ENCODE peak calls at places on chromosomes 13 and 19, in six cellular contexts. H, D, C, T, L and P are unnamed samples.

GRCh38 chr13:24165746-24166145 is 5.2 kb downstream of the SPATA13 start:
- DNase-seq in H (no peak), D (no peak), C (no peak), T (no peak), L (peak; percentile 71), P (no peak)

GRCh38 chr13:21364357-21364756 is 94.7 kb downstream of the ZDHHC20 start:
- DNase-seq in H (no peak), D (no peak), C (no peak), T (no peak), L (no peak), P (no peak)

GRCh38 chr13:100530645-100531044 is 57.9 kb downstream of the GGACT start:
- DNase-seq in H (peak; percentile 36), D (no peak), C (peak; percentile 67), T (no peak), L (no peak), P (no peak)

GRCh38 chr19:4578552-4579248 is 19.2 kb upstream of the SEMA6B start:
- DNase-seq in H (no peak), D (no peak), C (no peak), T (no peak), L (no peak), P (no peak)

GRCh38 chr13:25109341-25109740 is 13.4 kb downstream of the PABPC3 start:
- DNase-seq in H (no peak), D (no peak), C (no peak), T (no peak), L (no peak), P (no peak)

GRCh38 chr19:16359964-16360363 is 35.3 kb downstream of the KLF2 start:
- DNase-seq in H (no peak), D (no peak), C (no peak), T (no peak), L (no peak), P (no peak)

GRCh38 chr13:112441226-112441625 is 65.1 kb downstream of the SPACA7 start:
- DNase-seq in H (no peak), D (no peak), C (peak; percentile 56), T (no peak), L (no peak), P (no peak)

GRCh38 chr13:97881556-97881955 is 71.9 kb upstream of the IPO5 start:
- DNase-seq in H (no peak), D (no peak), C (no peak), T (no peak), L (no peak), P (no peak)

GRCh38 chr19:31099470-31100190 is 249.6 kb downstream of the TSHZ3 start:
- DNase-seq in H (no peak), D (no peak), C (no peak), T (no peak), L (no peak), P (no peak)

GRCh38 chr13:25766576-25766975 is 285.2 kb downstream of the SHISA2 start:
- DNase-seq in H (no peak), D (no peak), C (no peak), T (no peak), L (no peak), P (no peak)

GRCh38 chr13:83221813-83222241 is 660.4 kb downstream of the SLITRK1 start:
- DNase-seq in H (no peak), D (no peak), C (no peak), T (no peak), L (peak; percentile 72), P (no peak)

GRCh38 chr19:23957660-23958281 is 43.1 kb downstream of the ZNF726 start:
- DNase-seq in H (no peak), D (no peak), C (no peak), T (no peak), L (peak; percentile 86), P (no peak)

GRCh38 chr13:24203726-24204295 is 43.3 kb downstream of the SPATA13 start:
- DNase-seq in H (no peak), D (no peak), C (no peak), T (no peak), L (no peak), P (no peak)

GRCh38 chr13:80755925-80756324 is 415.0 kb upstream of the SPRY2 start:
- DNase-seq in H (no peak), D (no peak), C (no peak), T (no peak), L (no peak), P (no peak)

GRCh38 chr19:58406818-58407657 is 1.4 kb upstream of the ZNF584 start:
- DNase-seq in H (no peak), D (no peak), C (peak; percentile 35), T (no peak), L (no peak), P (no peak)

GRCh38 chr19:18203408-18203862 is 407 bp downstream of the RAB3A start:
- DNase-seq in H (peak; percentile 53), D (peak; percentile 69), C (no peak), T (peak; percentile 46), L (no peak), P (no peak)

GRCh38 chr19:48512504-48513288 is 1.1 kb upstream of the LMTK3 start:
- DNase-seq in H (no peak), D (no peak), C (no peak), T (no peak), L (no peak), P (no peak)

GRCh38 chr13:98334620-98335205 is 157.6 kb upstream of the RNF113B start:
- DNase-seq in H (no peak), D (no peak), C (no peak), T (no peak), L (no peak), P (no peak)

GRCh38 chr19:8085606-8086464 is 33.3 kb downstream of the CCL25 start:
- DNase-seq in H (no peak), D (no peak), C (no peak), T (no peak), L (no peak), P (no peak)

GRCh38 chr13:107329991-107330390 is 762.1 kb upstream of the ARGLU1 start:
- DNase-seq in H (no peak), D (no peak), C (no peak), T (no peak), L (no peak), P (no peak)

GRCh38 chr13:111865046-111865445 is 201.9 kb upstream of the SOX1 start:
- DNase-seq in H (no peak), D (no peak), C (no peak), T (no peak), L (no peak), P (no peak)

GRCh38 chr19:42658148-42658547 is 63.4 kb upstream of the CEACAM8 start:
- DNase-seq in H (no peak), D (no peak), C (no peak), T (no peak), L (no peak), P (no peak)

GRCh38 chr19:45340232-45340898 is at the start of gene KLC3:
- DNase-seq in H (no peak), D (no peak), C (no peak), T (peak; percentile 29), L (no peak), P (no peak)

GRCh38 chr19:34766386-34766785 is 6.6 kb downstream of the ZNF599 start:
- DNase-seq in H (no peak), D (no peak), C (no peak), T (no peak), L (no peak), P (no peak)

GRCh38 chr19:18897108-18898029 is 1.4 kb upstream of the CERS1 start:
- DNase-seq in H (no peak), D (no peak), C (no peak), T (no peak), L (no peak), P (no peak)

GRCh38 chr19:47521473-47522180 is 6.8 kb upstream of the NAPA start:
- DNase-seq in H (no peak), D (peak; percentile 24), C (no peak), T (no peak), L (no peak), P (no peak)

GRCh38 chr13:35549481-35549880 is 73.0 kb upstream of the MAB21L1 start:
- DNase-seq in H (no peak), D (no peak), C (no peak), T (no peak), L (peak; percentile 9), P (no peak)

GRCh38 chr19:53076984-53077383 is 26.2 kb downstream of the ZNF160 start:
- DNase-seq in H (peak; percentile 33), D (peak; percentile 67), C (peak; percentile 64), T (no peak), L (no peak), P (no peak)
- TF ChIP-seq CTCF in H (peak; percentile 52), D (peak; percentile 84), C (peak; percentile 17), T (peak; percentile 35), L (peak; percentile 45), P (peak; percentile 67)

GRCh38 chr13:52195052-52195837 is 35.8 kb upstream of the NEK3 start:
- DNase-seq in H (peak; percentile 82), D (peak; percentile 88), C (peak; percentile 94), T (peak; percentile 75), L (peak; percentile 30), P (peak; percentile 67)
- TF ChIP-seq CTCF in H (no peak), D (no peak), C (no peak), T (no peak), L (peak; percentile 28), P (no peak)

GRCh38 chr19:11226716-11227166 is 12.7 kb upstream of the ANGPTL8 start:
- DNase-seq in H (no peak), D (no peak), C (no peak), T (no peak), L (no peak), P (no peak)

GRCh38 chr19:11225815-11226214 is 13.6 kb upstream of the ANGPTL8 start:
- DNase-seq in H (no peak), D (no peak), C (no peak), T (no peak), L (no peak), P (no peak)

GRCh38 chr19:11224429-11224828 is 15.0 kb upstream of the ANGPTL8 start:
- DNase-seq in H (no peak), D (no peak), C (no peak), T (no peak), L (no peak), P (no peak)

GRCh38 chr19:11225172-11225571 is 14.2 kb upstream of the ANGPTL8 start:
- DNase-seq in H (no peak), D (no peak), C (no peak), T (no peak), L (no peak), P (no peak)

GRCh38 chr19:11227201-11227886 is 12.1 kb upstream of the ANGPTL8 start:
- DNase-seq in H (no peak), D (no peak), C (no peak), T (no peak), L (no peak), P (no peak)
- TF ChIP-seq CTCF in H (no peak), D (no peak), C (no peak), T (no peak), L (peak; percentile 23), P (no peak)

DNA sequence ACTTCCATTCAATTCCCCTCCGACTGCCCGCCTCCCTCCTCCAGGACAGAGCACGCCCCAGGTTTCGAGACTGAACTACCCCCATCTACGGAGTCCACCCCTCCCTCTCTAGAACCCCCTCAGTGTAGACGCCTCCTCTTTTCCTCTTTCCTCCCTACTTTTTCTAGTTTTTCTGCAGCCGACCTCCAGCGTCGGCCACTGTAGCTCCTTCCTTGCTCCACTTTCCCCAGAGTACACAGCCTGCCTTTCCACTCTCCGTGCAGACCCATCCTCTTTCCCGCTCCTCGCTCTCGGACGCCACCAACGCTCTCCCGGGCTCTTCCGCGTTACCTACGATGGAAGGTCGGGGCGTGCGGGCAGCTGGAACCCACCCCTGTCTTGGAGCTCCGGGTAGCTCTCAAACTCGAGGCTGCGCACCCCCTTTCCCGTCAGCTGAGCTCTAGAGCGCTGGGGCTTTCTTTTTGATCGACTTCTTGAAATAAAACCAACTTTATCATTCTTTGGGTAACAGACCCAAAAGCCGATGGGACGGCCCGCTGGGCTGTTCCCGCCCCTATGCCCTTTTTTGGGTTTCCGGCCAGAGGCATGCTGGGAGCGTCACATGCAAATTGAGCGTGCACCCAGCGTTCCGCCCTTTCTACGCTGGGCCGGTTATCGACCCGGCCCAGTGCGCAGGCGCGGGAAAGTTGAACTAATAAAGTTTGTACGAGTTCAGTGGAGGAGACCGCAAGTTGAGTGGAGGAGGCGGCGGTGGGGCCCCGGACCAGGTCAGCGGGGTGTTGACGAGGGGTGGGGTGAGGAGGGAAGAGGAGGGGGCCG is at the start of the genes BCL2L12 and IRF3:
- DNase-seq in H (peak; percentile 98), D (peak; percentile 99), C (peak; percentile 99), T (peak; percentile 99), L (peak; percentile 79), P (peak; percentile 98)
- TF ChIP-seq CTCF in H (peak; percentile 2), D (no peak), C (no peak), T (no peak), L (no peak), P (no peak)